ENCODE peak calls at places on chromosomes 6 and 20, in nine cellular contexts. H, T, N, W, M, X, D, R and L are unnamed samples.

GRCh38 chr6:136401749-136402148 is 112.1 kb upstream of the BCLAF1 start:
- DNase-seq in H (no peak), T (no peak), N (no peak), W (no peak), M (no peak), X (no peak), D (no peak), R (no peak), L (no peak)

GRCh38 chr6:6901945-6902344 is 205.8 kb upstream of the RREB1 start:
- DNase-seq in H (no peak), T (no peak), N (no peak), W (no peak), M (no peak), X (no peak), D (no peak), R (no peak), L (no peak)

GRCh38 chr6:139967497-139967896 is 593.0 kb upstream of the CITED2 start:
- DNase-seq in H (no peak), T (no peak), N (no peak), W (no peak), M (no peak), X (no peak), D (no peak), R (no peak), L (no peak)

GRCh38 chr20:63945031-63945658 is 11.1 kb downstream of the UCKL1 start:
- DNase-seq in H (no peak), T (no peak), N (no peak), W (no peak), M (no peak), X (peak), D (no peak), R (no peak), L (no peak)

GRCh38 chr6:112851141-112851540 is 504.0 kb downstream of the RFPL4B start:
- DNase-seq in H (no peak), T (no peak), N (no peak), W (no peak), M (no peak), X (no peak), D (no peak), R (no peak), L (no peak)

GRCh38 chr6:136822051-136822378 is 377 bp upstream of the PEX7 start:
- DNase-seq in H (no peak), T (peak), N (peak), W (peak), M (no peak), X (no peak), D (no peak), R (no peak), L (peak)

GRCh38 chr6:33885121-33886057 is 81.6 kb upstream of the MLN start:
- DNase-seq in H (no peak), T (no peak), N (peak), W (no peak), M (no peak), X (no peak), D (no peak), R (no peak), L (no peak)

GRCh38 chr6:136282906-136283305 is 6.7 kb downstream of the BCLAF1 start:
- DNase-seq in H (no peak), T (no peak), N (no peak), W (no peak), M (no peak), X (no peak), D (no peak), R (no peak), L (no peak)

GRCh38 chr6:19472850-19473249 is 364.3 kb upstream of the ID4 start:
- DNase-seq in H (no peak), T (no peak), N (no peak), W (peak), M (no peak), X (no peak), D (peak), R (no peak), L (no peak)

GRCh38 chr20:54176610-54177009 is 2.8 kb upstream of the CYP24A1 start:
- DNase-seq in H (no peak), T (no peak), N (no peak), W (no peak), M (no peak), X (no peak), D (no peak), R (no peak), L (no peak)

GRCh38 chr6:47477497-47478232 is at the start of gene CD2AP:
- DNase-seq in H (peak), T (peak), N (peak), W (peak), M (peak), X (peak), D (peak), R (peak), L (peak)

GRCh38 chr20:25309395-25310267 is 61.7 kb downstream of the PYGB start:
- DNase-seq in H (peak), T (peak), N (peak), W (no peak), M (no peak), X (peak), D (peak), R (no peak), L (peak)

GRCh38 chr20:36408219-36408618 is 102.1 kb downstream of the DLGAP4 start:
- DNase-seq in H (peak), T (peak), N (peak), W (no peak), M (no peak), X (no peak), D (peak), R (no peak), L (no peak)

GRCh38 chr6:53896237-53896636 is 101.4 kb downstream of the LRRC1 start:
- DNase-seq in H (no peak), T (no peak), N (no peak), W (no peak), M (no peak), X (no peak), D (no peak), R (no peak), L (no peak)

GRCh38 chr6:44128020-44128917 is 915 bp downstream of the TMEM63B start:
- DNase-seq in H (peak), T (no peak), N (peak), W (peak), M (peak), X (peak), D (peak), R (no peak), L (peak)

GRCh38 chr6:160103825-160104100 is 17.9 kb upstream of the SLC22A1 start:
- DNase-seq in H (no peak), T (no peak), N (no peak), W (no peak), M (no peak), X (no peak), D (no peak), R (no peak), L (no peak)

GRCh38 chr20:1377984-1378742 is 14.7 kb downstream of the FKBP1A start:
- DNase-seq in H (no peak), T (no peak), N (peak), W (no peak), M (no peak), X (no peak), D (no peak), R (no peak), L (no peak)

GRCh38 chr20:9072741-9073310 is 3.9 kb downstream of the PLCB4 start:
- DNase-seq in H (no peak), T (no peak), N (no peak), W (peak), M (no peak), X (no peak), D (no peak), R (no peak), L (no peak)

GRCh38 chr6:132198896-132199295 is 202.4 kb downstream of the MOXD1 start:
- DNase-seq in H (no peak), T (no peak), N (no peak), W (no peak), M (no peak), X (no peak), D (no peak), R (no peak), L (no peak)

GRCh38 chr20:6744805-6745204 is 22.7 kb upstream of the BMP2 start:
- DNase-seq in H (no peak), T (no peak), N (no peak), W (no peak), M (no peak), X (no peak), D (no peak), R (no peak), L (no peak)

GRCh38 chr20:20712004-20712473 is 405 bp downstream of the RALGAPA2 start:
- DNase-seq in H (peak), T (peak), N (no peak), W (no peak), M (no peak), X (no peak), D (peak), R (no peak), L (peak)

GRCh38 chr20:23061713-23062561 is 12.5 kb upstream of the THBD start:
- DNase-seq in H (peak), T (peak), N (peak), W (peak), M (no peak), X (peak), D (no peak), R (no peak), L (peak)

GRCh38 chr6:18216411-18216810 is 47.9 kb downstream of the DEK start:
- DNase-seq in H (no peak), T (no peak), N (peak), W (no peak), M (no peak), X (no peak), D (no peak), R (no peak), L (no peak)

GRCh38 chr6:80197474-80197873 is 91.0 kb downstream of the BCKDHB start:
- DNase-seq in H (peak), T (peak), N (no peak), W (no peak), M (no peak), X (no peak), D (peak), R (no peak), L (no peak)